ENCODE peak calls at places on chromosomes 1 and 21, in seven cellular contexts. One of them, this sample, is unnamed.

GRCh38 chr1:28640766-28641165 is 2.1 kb downstream of the TAF12 start:
- DNase-seq in heart right ventricle: no peak
- DNase-seq in NCI-H460: no peak
- DNase-seq in astrocyte of the cerebellum: no peak
- DNase-seq in AG10803: no peak
- DNase-seq in PC-9: no peak
- DNase-seq in sigmoid colon: no peak
- DNase-seq in this sample: peak

GRCh38 chr21:45299864-45300785 is 12.4 kb upstream of the POFUT2 start:
- DNase-seq in heart right ventricle: no peak
- DNase-seq in NCI-H460: no peak
- DNase-seq in astrocyte of the cerebellum: no peak
- DNase-seq in AG10803: peak
- DNase-seq in PC-9: no peak
- DNase-seq in sigmoid colon: peak
- DNase-seq in this sample: no peak

GRCh38 chr21:37849703-37850102 is 66.6 kb downstream of the KCNJ6 start:
- DNase-seq in heart right ventricle: no peak
- DNase-seq in NCI-H460: no peak
- DNase-seq in astrocyte of the cerebellum: peak
- DNase-seq in AG10803: peak
- DNase-seq in PC-9: no peak
- DNase-seq in sigmoid colon: no peak
- DNase-seq in this sample: no peak

GRCh38 chr1:185694081-185694480 is 40.1 kb upstream of the HMCN1 start:
- DNase-seq in heart right ventricle: peak
- DNase-seq in NCI-H460: no peak
- DNase-seq in astrocyte of the cerebellum: no peak
- DNase-seq in AG10803: no peak
- DNase-seq in PC-9: no peak
- DNase-seq in sigmoid colon: no peak
- DNase-seq in this sample: no peak

GRCh38 chr1:50270926-50271325 is 152.3 kb downstream of the DMRTA2 start:
- DNase-seq in heart right ventricle: no peak
- DNase-seq in NCI-H460: no peak
- DNase-seq in astrocyte of the cerebellum: no peak
- DNase-seq in AG10803: no peak
- DNase-seq in PC-9: no peak
- DNase-seq in sigmoid colon: no peak
- DNase-seq in this sample: no peak

GRCh38 chr1:39613250-39613649 is 26.2 kb downstream of the HEYL start:
- DNase-seq in heart right ventricle: no peak
- DNase-seq in NCI-H460: no peak
- DNase-seq in astrocyte of the cerebellum: no peak
- DNase-seq in AG10803: no peak
- DNase-seq in PC-9: no peak
- DNase-seq in sigmoid colon: no peak
- DNase-seq in this sample: no peak

GRCh38 chr21:37916795-37917142 is 512 bp upstream of the KCNJ6 start:
- DNase-seq in heart right ventricle: no peak
- DNase-seq in NCI-H460: no peak
- DNase-seq in astrocyte of the cerebellum: no peak
- DNase-seq in AG10803: no peak
- DNase-seq in PC-9: no peak
- DNase-seq in sigmoid colon: no peak
- DNase-seq in this sample: no peak

GRCh38 chr1:228197555-228198147 is 10.2 kb upstream of the OBSCN start:
- DNase-seq in heart right ventricle: peak
- DNase-seq in NCI-H460: no peak
- DNase-seq in astrocyte of the cerebellum: no peak
- DNase-seq in AG10803: no peak
- DNase-seq in PC-9: no peak
- DNase-seq in sigmoid colon: peak
- DNase-seq in this sample: no peak

GRCh38 chr1:6603424-6603850 is 768 bp upstream of the KLHL21 start:
- DNase-seq in heart right ventricle: peak
- DNase-seq in NCI-H460: no peak
- DNase-seq in astrocyte of the cerebellum: peak
- DNase-seq in AG10803: peak
- DNase-seq in PC-9: no peak
- DNase-seq in sigmoid colon: peak
- DNase-seq in this sample: peak

GRCh38 chr1:3912809-3913685 is 13.0 kb upstream of the C1orf174 start:
- DNase-seq in heart right ventricle: no peak
- DNase-seq in NCI-H460: no peak
- DNase-seq in astrocyte of the cerebellum: no peak
- DNase-seq in AG10803: no peak
- DNase-seq in PC-9: no peak
- DNase-seq in sigmoid colon: no peak
- DNase-seq in this sample: no peak

GRCh38 chr1:22284906-22285544 is 142.1 kb upstream of the WNT4 start:
- DNase-seq in heart right ventricle: no peak
- DNase-seq in NCI-H460: no peak
- DNase-seq in astrocyte of the cerebellum: no peak
- DNase-seq in AG10803: no peak
- DNase-seq in PC-9: no peak
- DNase-seq in sigmoid colon: no peak
- DNase-seq in this sample: no peak

GRCh38 chr1:8848663-8849386 is 29.7 kb downstream of the ENO1 start:
- DNase-seq in heart right ventricle: peak
- DNase-seq in NCI-H460: peak
- DNase-seq in astrocyte of the cerebellum: peak
- DNase-seq in AG10803: peak
- DNase-seq in PC-9: peak
- DNase-seq in sigmoid colon: peak
- DNase-seq in this sample: peak

GRCh38 chr1:207828485-207829158 is 76.8 kb downstream of the CD46 start:
- DNase-seq in heart right ventricle: peak
- DNase-seq in NCI-H460: peak
- DNase-seq in astrocyte of the cerebellum: peak
- DNase-seq in AG10803: peak
- DNase-seq in PC-9: peak
- DNase-seq in sigmoid colon: peak
- DNase-seq in this sample: peak

GRCh38 chr1:173997796-173998195 is 24.4 kb downstream of the RC3H1 start:
- DNase-seq in heart right ventricle: no peak
- DNase-seq in NCI-H460: no peak
- DNase-seq in astrocyte of the cerebellum: no peak
- DNase-seq in AG10803: peak
- DNase-seq in PC-9: peak
- DNase-seq in sigmoid colon: no peak
- DNase-seq in this sample: no peak

GRCh38 chr21:43663033-43663432 is 3.7 kb downstream of the RRP1B start:
- DNase-seq in heart right ventricle: no peak
- DNase-seq in NCI-H460: no peak
- DNase-seq in astrocyte of the cerebellum: no peak
- DNase-seq in AG10803: no peak
- DNase-seq in PC-9: no peak
- DNase-seq in sigmoid colon: no peak
- DNase-seq in this sample: no peak

GRCh38 chr1:160097911-160098851 is at the start of gene IGSF8:
- DNase-seq in heart right ventricle: peak
- DNase-seq in NCI-H460: peak
- DNase-seq in astrocyte of the cerebellum: no peak
- DNase-seq in AG10803: peak
- DNase-seq in PC-9: peak
- DNase-seq in sigmoid colon: peak
- DNase-seq in this sample: peak

GRCh38 chr1:231337043-231337471 is 595 bp downstream of the EXOC8 start:
- DNase-seq in heart right ventricle: peak
- DNase-seq in NCI-H460: no peak
- DNase-seq in astrocyte of the cerebellum: no peak
- DNase-seq in AG10803: no peak
- DNase-seq in PC-9: no peak
- DNase-seq in sigmoid colon: peak
- DNase-seq in this sample: no peak

This sample was measured in NCI-H526.